ENCODE peak calls at places on chromosomes 2 and 18, in ten cellular contexts. E, W, T, B, P, C, Z, G, V and K are unnamed samples.

GRCh38 chr2:191441761-191442160 is 196.6 kb downstream of the MYO1B start:
- DNase-seq in B (peak), E (peak), G (no peak), W (no peak), C (no peak), V (no peak), T (no peak), Z (no peak), P (peak), K (no peak)

GRCh38 chr2:143705108-143705686 is 576.0 kb downstream of the ARHGAP15 start:
- DNase-seq in C (no peak), P (peak), E (peak), V (no peak), G (no peak), T (no peak), B (no peak), Z (no peak), W (no peak), K (no peak)

GRCh38 chr2:2860583-2861300 is 516.9 kb downstream of the EIPR1 start:
- DNase-seq in T (no peak), Z (no peak), G (no peak), B (no peak), W (no peak), C (no peak), V (no peak), P (no peak), E (no peak), K (no peak)

GRCh38 chr2:95526360-95527341 is 42.1 kb upstream of the TRIM43B start:
- DNase-seq in T (peak), B (no peak), W (no peak), C (peak), G (no peak), Z (peak), V (peak), E (peak), P (peak), K (no peak)

GRCh38 chr2:217943379-217944321 is 59.1 kb downstream of the TNS1 start:
- DNase-seq in C (no peak), Z (peak), G (peak), T (peak), V (peak), W (peak), B (peak), E (peak), P (peak), K (peak)

GRCh38 chr2:67489396-67489795 is 92.3 kb downstream of the ETAA1 start:
- DNase-seq in C (no peak), Z (no peak), P (peak), V (no peak), B (no peak), W (no peak), E (peak), G (no peak), T (no peak), K (no peak)

GRCh38 chr2:207223051-207223450 is 57.3 kb upstream of the KLF7 start:
- DNase-seq in Z (no peak), P (peak), V (no peak), B (no peak), T (no peak), E (peak), C (no peak), W (no peak), G (no peak), K (no peak)

GRCh38 chr18:77105021-77105420 is 27.6 kb downstream of the MBP start:
- DNase-seq in E (peak), V (no peak), T (no peak), C (no peak), P (no peak), G (no peak), B (no peak), W (no peak), Z (no peak), K (no peak)

GRCh38 chr2:210617732-210618330 is 61.4 kb downstream of the CPS1 start:
- DNase-seq in W (peak), P (peak), C (no peak), E (peak), T (no peak), Z (peak), G (peak), B (peak), V (peak), K (no peak)

GRCh38 chr2:238698451-238699306 is 149.2 kb upstream of the TWIST2 start:
- DNase-seq in G (no peak), Z (no peak), E (no peak), W (no peak), P (no peak), B (no peak), C (no peak), V (no peak), T (no peak), K (no peak)

GRCh38 chr18:3525870-3526420 is 76.0 kb downstream of the TGIF1 start:
- DNase-seq in G (no peak), T (no peak), Z (no peak), E (no peak), P (peak), V (peak), C (peak), B (no peak), W (peak), K (no peak)

GRCh38 chr2:74418312-74418711 is 3.1 kb downstream of the C2orf81 start:
- DNase-seq in Z (no peak), B (no peak), V (no peak), W (no peak), E (peak), P (no peak), G (no peak), T (peak), C (no peak), K (no peak)

GRCh38 chr2:96868555-96869280 is 1.2 kb downstream of the SEMA4C start:
- DNase-seq in T (peak), P (peak), G (peak), Z (peak), W (peak), B (peak), E (peak), V (peak), C (peak), K (peak)

GRCh38 chr2:75666821-75667344 is 20.3 kb downstream of the MRPL19 start:
- DNase-seq in P (no peak), C (no peak), V (no peak), B (no peak), Z (no peak), T (no peak), E (no peak), G (no peak), W (no peak), K (no peak)

GRCh38 chr2:224432003-224432574 is 30.2 kb upstream of the FAM124B start:
- DNase-seq in E (no peak), P (no peak), C (no peak), Z (no peak), V (no peak), B (no peak), W (no peak), T (no peak), G (no peak), K (no peak)

GRCh38 chr2:9703085-9703641 is 72.4 kb upstream of the YWHAQ start:
- DNase-seq in T (peak), V (peak), W (no peak), P (peak), C (peak), Z (peak), E (peak), B (no peak), G (peak), K (no peak)

GRCh38 chr2:215522237-215522636 is 86.4 kb upstream of the FN1 start:
- DNase-seq in E (no peak), Z (no peak), P (no peak), T (no peak), G (no peak), V (no peak), W (no peak), B (no peak), C (no peak), K (no peak)

GRCh38 chr2:56239437-56239836 is 55.6 kb downstream of the CCDC85A start:
- DNase-seq in G (no peak), P (no peak), Z (no peak), W (no peak), C (no peak), T (no peak), E (peak), B (no peak), V (no peak), K (no peak)

GRCh38 chr2:239399404-239399999 is 1.3 kb downstream of the HDAC4 start:
- DNase-seq in V (no peak), E (peak), W (no peak), C (peak), T (no peak), B (peak), P (peak), G (peak), Z (peak), K (peak)

GRCh38 chr2:70469961-70470360 is 83.7 kb downstream of the TGFA start:
- DNase-seq in P (no peak), E (no peak), W (no peak), V (no peak), C (no peak), T (no peak), G (no peak), B (no peak), Z (no peak), K (no peak)

GRCh38 chr2:133967326-133967725 is 286.5 kb upstream of the MGAT5 start:
- DNase-seq in P (no peak), B (no peak), W (no peak), T (no peak), Z (no peak), V (no peak), C (no peak), E (no peak), G (no peak), K (no peak)

GRCh38 chr2:36626071-36626470 is 28.1 kb upstream of the FEZ2 start:
- DNase-seq in E (no peak), C (no peak), Z (no peak), W (no peak), G (no peak), B (no peak), T (no peak), V (no peak), P (no peak), K (no peak)

GRCh38 chr2:222561817-222562424 is 94.0 kb downstream of the FARSB start:
- DNase-seq in B (peak), C (peak), W (peak), V (no peak), P (peak), Z (peak), G (no peak), T (no peak), E (peak), K (peak)

GRCh38 chr2:172811027-172811426 is 75.4 kb downstream of the RAPGEF4 start:
- DNase-seq in Z (no peak), G (no peak), T (no peak), V (no peak), P (no peak), C (no peak), B (no peak), W (no peak), E (no peak), K (no peak)